ENCODE peak calls at places on chromosomes 7 and 10, in four cellular contexts. O is lower leg skin, R is heart left ventricle, D is esophagus squamous epithelium. W is an unnamed sample.

GRCh38 chr7:157650801-157651200 is 314.0 kb downstream of the DNAJB6 start:
- DNase-seq in O (no peak), R (no peak), D (no peak), W (no peak)

GRCh38 chr7:106752345-106752744 is 91.4 kb upstream of the CCDC71L start:
- DNase-seq in O (no peak), R (no peak), D (no peak), W (no peak)

GRCh38 chr10:3944591-3944990 is 159.6 kb upstream of the KLF6 start:
- DNase-seq in O (no peak), R (no peak), D (no peak), W (no peak)

GRCh38 chr10:102593074-102593803 is 51.0 kb upstream of the TRIM8 start:
- DNase-seq in O (no peak), R (no peak), D (no peak), W (no peak)

GRCh38 chr7:134024729-134025128 is 102.4 kb upstream of the LRGUK start:
- DNase-seq in O (no peak), R (no peak), D (no peak), W (no peak)

GRCh38 chr7:88218836-88219605 is 817 bp downstream of the SRI start:
- DNase-seq in O (peak; percentile 87), R (peak; percentile 49), D (no peak), W (no peak)

GRCh38 chr7:1114505-1114904 is 26.6 kb downstream of the GPER1 start:
- DNase-seq in O (no peak), R (no peak), D (no peak), W (no peak)

GRCh38 chr10:113706623-113707022 is 26.9 kb downstream of the CASP7 start:
- DNase-seq in O (no peak), R (no peak), D (no peak), W (no peak)

DNA sequence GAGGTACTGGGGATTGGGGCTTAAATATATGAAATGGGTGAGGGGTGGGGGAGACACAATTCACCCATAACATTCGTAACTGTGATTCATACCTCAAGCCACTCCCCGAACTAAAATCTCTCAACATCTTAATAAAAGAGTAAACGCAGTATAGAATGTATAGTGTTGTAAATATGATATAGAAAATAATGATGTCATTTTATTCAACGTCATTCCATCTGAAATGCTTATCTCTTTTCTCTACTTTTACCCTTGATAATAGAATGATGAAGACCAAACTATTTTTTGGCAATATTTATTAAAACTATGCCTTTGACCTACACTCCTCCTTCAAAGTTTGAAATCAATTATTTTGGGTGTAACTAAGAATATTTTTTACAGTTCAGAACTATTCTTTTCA is 36.4 kb downstream of the FRA10AC1 start:
- DNase-seq in O (no peak), R (no peak), D (no peak), W (no peak)
- H3K4me3 ChIP-seq in O (no peak overlapping the region), R (no peak overlapping the region), D (no peak overlapping the region), W (no peak overlapping the region)

GRCh38 chr7:151299530-151299929 is 42.1 kb upstream of the NUB1 start:
- DNase-seq in O (peak; percentile 21), R (no peak), D (no peak), W (no peak)
- TF ChIP-seq POLR2A in O (no peak), R (no peak), D (no peak), W (no peak)

DNA sequence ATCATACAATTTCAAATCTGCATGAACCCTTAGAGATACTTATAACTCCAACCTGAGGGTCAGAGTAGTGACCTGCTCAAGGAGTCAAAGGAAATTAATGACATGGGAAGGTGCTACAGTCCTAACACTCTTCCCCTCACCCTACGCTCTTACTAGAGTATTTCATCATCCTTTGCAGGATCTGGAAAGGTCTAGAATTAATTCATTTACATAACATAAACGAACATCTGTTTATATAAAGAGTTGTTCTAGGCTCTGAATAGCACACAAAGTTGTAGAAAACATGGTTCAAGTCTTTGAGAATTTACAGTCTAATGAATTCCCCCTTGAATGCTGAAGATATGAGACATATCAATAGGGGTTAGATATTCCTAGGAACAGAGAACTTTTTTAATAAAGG is 32.5 kb upstream of the DNAJB12 start:
- DNase-seq in O (no peak), R (no peak), D (no peak), W (no peak)
- TF ChIP-seq CTCF in O (no peak), R (no peak), D (no peak), W (no peak)

GRCh38 chr10:103661198-103661950 is 167.9 kb downstream of the NEURL1 start:
- DNase-seq in O (peak; percentile 97), R (peak; percentile 88), D (no peak), W (peak; percentile 97)

GRCh38 chr10:103658049-103658577 is 164.6 kb downstream of the NEURL1 start:
- DNase-seq in O (no peak), R (no peak), D (no peak), W (no peak)

GRCh38 chr10:103659674-103660363 is 166.3 kb downstream of the NEURL1 start:
- DNase-seq in O (no peak), R (peak; percentile 80), D (no peak), W (no peak)

GRCh38 chr10:103661951-103662405 is 168.5 kb downstream of the NEURL1 start:
- DNase-seq in O (no peak), R (no peak), D (no peak), W (no peak)

DNA sequence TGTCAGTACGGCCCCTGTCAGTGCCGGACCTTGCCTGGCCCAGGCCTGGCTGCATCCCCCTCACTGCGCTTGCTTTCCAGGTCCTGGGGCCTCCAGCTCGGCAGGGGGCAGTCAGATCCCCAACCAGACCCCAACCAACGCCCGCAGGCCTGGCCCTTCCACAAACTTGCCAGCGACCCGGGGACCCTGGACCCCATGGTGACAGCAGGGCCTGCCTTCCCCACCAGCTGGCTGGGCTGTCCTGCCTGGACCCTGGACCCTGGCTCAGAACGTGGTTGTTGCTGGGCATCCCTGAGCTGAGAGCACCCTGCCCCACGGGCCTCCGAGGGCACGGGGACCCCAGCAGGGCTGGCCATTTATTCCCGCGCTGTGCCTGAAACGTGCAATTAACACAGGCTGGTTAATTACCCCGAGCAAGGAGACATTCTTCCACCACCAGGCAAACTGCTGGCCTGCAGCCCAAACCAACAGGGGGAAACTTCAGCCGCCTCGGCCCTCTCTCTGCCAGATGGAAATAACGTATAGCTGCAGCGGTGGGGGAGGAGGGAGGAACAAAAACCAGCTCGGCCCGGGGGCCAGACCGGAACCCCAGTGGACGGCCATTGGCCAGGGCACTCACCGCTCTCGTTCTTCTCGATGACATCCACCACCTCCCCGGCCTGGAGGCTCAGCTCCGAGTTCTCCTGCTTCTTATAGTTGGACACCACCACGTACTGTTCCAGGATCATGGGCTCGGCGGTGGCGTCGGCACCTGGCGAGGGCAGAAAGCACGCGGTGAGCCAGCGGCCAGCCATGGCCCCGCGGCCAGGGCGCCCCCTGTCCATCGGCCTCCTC is 167.1 kb downstream of the NEURL1 start:
- DNase-seq in O (no peak), R (peak; percentile 35), D (no peak), W (no peak)
- H3K4me3 ChIP-seq in O (peak overlapping the region; percentile 30), R (peak overlapping the region; percentile 63), D (peak overlapping the region; percentile 35), W (peak overlapping the region; percentile 68)

DNA sequence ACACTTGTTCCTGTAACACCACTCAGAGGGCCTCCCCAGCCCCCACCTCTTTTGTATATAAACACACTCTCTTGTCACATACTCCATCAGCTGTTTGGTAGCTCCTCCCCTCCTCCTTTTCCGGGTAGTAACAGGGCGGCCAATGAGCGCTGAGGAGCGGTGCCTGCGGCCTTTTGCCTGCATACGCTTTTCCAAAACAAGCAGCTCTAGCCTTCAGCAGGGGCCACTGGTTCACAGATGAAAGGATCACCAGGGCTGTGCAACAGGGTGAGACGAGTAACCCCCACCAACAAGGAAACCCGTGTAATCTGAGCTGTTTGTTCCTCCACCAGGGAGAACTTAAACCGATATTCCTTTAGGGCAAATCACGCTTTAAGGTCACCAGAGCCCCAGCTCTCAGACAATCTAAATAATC is 3.9 kb downstream of the UBE2H start:
- DNase-seq in O (peak; percentile 97), R (peak; percentile 91), D (peak; percentile 70), W (peak; percentile 96)
- TF ChIP-seq POLR2A in O (no peak), R (peak; percentile 27), D (no peak), W (no peak)

GRCh38 chr7:100247152-100247757 is 27.5 kb downstream of the PVRIG start:
- DNase-seq in O (no peak), R (no peak), D (no peak), W (no peak)
- TF ChIP-seq CTCF in O (no peak), R (no peak), D (no peak), W (no peak)

DNA sequence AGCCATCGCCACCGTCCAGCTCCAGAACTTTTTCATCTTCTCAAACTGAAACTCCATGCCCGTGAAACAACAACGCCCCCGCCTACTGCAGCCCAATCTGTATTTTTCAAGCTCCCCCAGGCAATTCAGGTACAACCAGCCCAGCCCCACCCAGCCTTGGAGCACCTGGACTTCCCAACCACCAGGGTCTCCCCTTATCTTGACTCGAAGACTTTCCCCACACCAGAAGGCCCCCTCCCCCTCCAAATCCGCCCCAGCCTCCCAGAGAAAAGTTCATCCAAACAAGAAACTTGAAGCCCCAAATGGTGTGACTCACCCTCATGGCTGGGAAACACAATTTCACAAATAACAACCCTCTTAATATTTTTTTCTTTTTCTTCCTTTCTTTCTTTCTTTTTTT is 10.6 kb downstream of the ZCCHC24 start:
- DNase-seq in O (no peak), R (no peak), D (no peak), W (no peak)
- H3K4me3 ChIP-seq in O (no peak overlapping the region), R (no peak overlapping the region), D (no peak overlapping the region), W (no peak overlapping the region)

DNA sequence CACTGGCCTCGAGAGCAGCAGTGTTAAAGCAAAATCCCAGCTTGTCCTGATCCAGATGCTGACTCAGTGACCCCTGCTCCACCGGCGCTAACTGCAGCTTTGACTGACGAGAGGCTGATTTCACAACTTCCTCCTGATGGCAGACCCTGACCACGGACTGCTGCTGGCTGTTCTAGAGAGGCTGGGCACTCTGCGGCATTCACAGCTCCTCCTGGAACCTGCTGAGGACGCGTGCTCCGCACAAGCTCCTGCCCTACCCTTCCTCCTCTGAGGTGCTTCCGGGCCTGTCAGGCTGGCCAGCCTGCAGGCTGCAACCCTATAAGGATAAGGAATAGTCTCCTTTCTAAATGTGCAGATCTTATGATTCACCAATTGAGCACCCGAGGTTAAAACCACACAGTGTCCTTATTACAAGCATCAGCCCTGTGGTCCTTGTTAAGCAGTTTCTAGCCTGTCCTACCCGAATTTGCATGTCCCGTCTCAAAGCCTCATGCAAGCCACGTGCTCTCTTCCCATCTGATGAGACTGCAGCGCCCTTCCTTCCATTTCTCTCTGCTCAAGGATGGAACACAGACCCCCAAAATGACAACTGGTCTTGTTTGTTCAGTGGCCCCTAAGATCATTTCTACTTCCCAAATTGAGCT is 35.5 kb upstream of the NCAPG2 start:
- DNase-seq in O (peak; percentile 78), R (no peak), D (no peak), W (no peak)
- TF ChIP-seq POLR2A in O (no peak), R (no peak), D (no peak), W (no peak)